ENCODE peak calls at places on chromosomes 6 and 20, in four cellular contexts. I, U, Q and O are unnamed samples.

GRCh38 chr20:58233881-58234528 is 5.6 kb upstream of the ANKRD60 start:
- DNase-seq in I (no peak), U (peak), Q (no peak), O (peak)

GRCh38 chr6:54286141-54286540 is 22.1 kb upstream of the TINAG start:
- DNase-seq in I (no peak), U (no peak), Q (no peak), O (no peak)

GRCh38 chr20:46990017-46990810 is 95.6 kb downstream of the EYA2 start:
- DNase-seq in I (no peak), U (no peak), Q (no peak), O (no peak)

GRCh38 chr6:21999012-21999528 is 297.8 kb downstream of the PRL start:
- DNase-seq in I (no peak), U (no peak), Q (no peak), O (peak)

GRCh38 chr20:35012227-35013069 is 56.8 kb downstream of the MYH7B start:
- DNase-seq in I (no peak), U (no peak), Q (no peak), O (peak)

GRCh38 chr6:15230827-15231226 is 15.0 kb upstream of the JARID2 start:
- DNase-seq in I (no peak), U (no peak), Q (no peak), O (no peak)

GRCh38 chr6:63644668-63645326 is 9.2 kb downstream of the PHF3 start:
- DNase-seq in I (no peak), U (no peak), Q (no peak), O (no peak)

GRCh38 chr6:3568396-3569082 is 111.7 kb upstream of the SLC22A23 start:
- DNase-seq in I (no peak), U (no peak), Q (no peak), O (no peak)

GRCh38 chr6:90654166-90654565 is 67.3 kb upstream of the MAP3K7 start:
- DNase-seq in I (no peak), U (no peak), Q (no peak), O (no peak)

GRCh38 chr20:35610833-35611427 is 4.7 kb upstream of the SPAG4 start:
- DNase-seq in I (no peak), U (no peak), Q (no peak), O (no peak)

GRCh38 chr6:57262901-57263694 is 41.0 kb upstream of the RAB23 start:
- DNase-seq in I (no peak), U (no peak), Q (no peak), O (no peak)

GRCh38 chr6:170294813-170295518 is 4.1 kb upstream of the DLL1 start:
- DNase-seq in I (no peak), U (no peak), Q (no peak), O (no peak)

GRCh38 chr6:140784573-140784972 is 1348.2 kb upstream of the GJE1 start:
- DNase-seq in I (no peak), U (no peak), Q (no peak), O (no peak)

GRCh38 chr6:143673638-143674037 is 4.1 kb upstream of the PHACTR2 start:
- DNase-seq in I (peak), U (no peak), Q (no peak), O (peak)

GRCh38 chr6:160996316-160996715 is 4.7 kb downstream of the MAP3K4 start:
- DNase-seq in I (no peak), U (no peak), Q (no peak), O (no peak)

GRCh38 chr6:21305827-21306469 is 287.6 kb upstream of the SOX4 start:
- DNase-seq in I (no peak), U (no peak), Q (no peak), O (no peak)

GRCh38 chr20:24765316-24766142 is 183.5 kb upstream of the CST7 start:
- DNase-seq in I (no peak), U (no peak), Q (no peak), O (no peak)

GRCh38 chr6:165486183-165487137 is 176.6 kb downstream of the PDE10A start:
- DNase-seq in I (no peak), U (no peak), Q (no peak), O (peak)

GRCh38 chr6:2448826-2449571 is 203.6 kb upstream of the GMDS start:
- DNase-seq in I (no peak), U (no peak), Q (peak), O (peak)

GRCh38 chr6:160398674-160399271 is 50.6 kb downstream of the SLC22A3 start:
- DNase-seq in I (no peak), U (no peak), Q (peak), O (no peak)

GRCh38 chr6:105836889-105837288 is 249.2 kb upstream of the PRDM1 start:
- DNase-seq in I (no peak), U (no peak), Q (no peak), O (no peak)

GRCh38 chr20:33419140-33419974 is 18.0 kb upstream of the CDK5RAP1 start:
- DNase-seq in I (no peak), U (no peak), Q (no peak), O (no peak)

GRCh38 chr6:28941681-28942448 is 18.1 kb upstream of the TRIM27 start:
- DNase-seq in I (no peak), U (no peak), Q (no peak), O (peak)

GRCh38 chr6:76052314-76052713 is 20.1 kb downstream of the IMPG1 start:
- DNase-seq in I (no peak), U (no peak), Q (no peak), O (no peak)

GRCh38 chr20:833121-833449 is 430 bp upstream of the FAM110A start:
- DNase-seq in I (no peak), U (no peak), Q (no peak), O (no peak)

GRCh38 chr6:158817298-158818007 is 1.7 kb downstream of the EZR start:
- DNase-seq in I (peak), U (peak), Q (peak), O (peak)

GRCh38 chr6:158815915-158816314 is 3.3 kb downstream of the EZR start:
- DNase-seq in I (no peak), U (no peak), Q (no peak), O (no peak)

GRCh38 chr6:158818008-158818579 is 1.1 kb downstream of the EZR start:
- DNase-seq in I (peak), U (peak), Q (peak), O (peak)

GRCh38 chr6:158815379-158815724 is 3.8 kb downstream of the EZR start:
- DNase-seq in I (no peak), U (no peak), Q (no peak), O (no peak)

DNA sequence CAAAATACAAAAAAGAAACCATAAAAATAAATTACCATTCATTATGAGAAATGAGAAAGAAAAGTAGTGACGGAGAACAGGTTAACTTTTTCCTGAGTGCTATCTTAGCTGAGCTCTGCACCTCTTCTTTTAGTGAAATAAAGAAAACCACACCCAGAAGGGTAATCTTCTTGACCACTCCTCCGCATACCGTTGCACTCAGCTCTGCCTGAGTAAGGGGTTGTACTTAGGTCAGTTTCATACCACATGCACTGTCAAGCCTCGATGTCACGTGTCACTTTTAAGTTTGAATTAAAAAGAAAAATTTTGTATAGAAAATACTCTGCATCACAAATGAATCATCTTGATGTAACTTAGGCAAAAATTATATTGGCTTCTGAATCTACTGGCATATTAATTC is 2.8 kb downstream of the EZR start:
- DNase-seq in I (no peak), U (no peak), Q (peak), O (no peak)
- H3K27ac ChIP-seq in I (peak), U (peak), Q (peak), O (no peak)

GRCh38 chr6:149107973-149108372 is 209.5 kb upstream of the TAB2 start:
- DNase-seq in I (no peak), U (no peak), Q (no peak), O (no peak)
- H3K27ac ChIP-seq in I (no peak), U (no peak), Q (no peak), O (no peak)

GRCh38 chr6:128882991-128883571 is at the start of gene LAMA2:
- DNase-seq in I (peak), U (no peak), Q (no peak), O (peak)

GRCh38 chr6:128892079-128892478 is 9.1 kb downstream of the LAMA2 start:
- DNase-seq in I (no peak), U (no peak), Q (no peak), O (no peak)

GRCh38 chr6:128885381-128885780 is 2.4 kb downstream of the LAMA2 start:
- DNase-seq in I (no peak), U (no peak), Q (no peak), O (no peak)

GRCh38 chr6:128889870-128890269 is 6.9 kb downstream of the LAMA2 start:
- DNase-seq in I (no peak), U (no peak), Q (no peak), O (no peak)

DNA sequence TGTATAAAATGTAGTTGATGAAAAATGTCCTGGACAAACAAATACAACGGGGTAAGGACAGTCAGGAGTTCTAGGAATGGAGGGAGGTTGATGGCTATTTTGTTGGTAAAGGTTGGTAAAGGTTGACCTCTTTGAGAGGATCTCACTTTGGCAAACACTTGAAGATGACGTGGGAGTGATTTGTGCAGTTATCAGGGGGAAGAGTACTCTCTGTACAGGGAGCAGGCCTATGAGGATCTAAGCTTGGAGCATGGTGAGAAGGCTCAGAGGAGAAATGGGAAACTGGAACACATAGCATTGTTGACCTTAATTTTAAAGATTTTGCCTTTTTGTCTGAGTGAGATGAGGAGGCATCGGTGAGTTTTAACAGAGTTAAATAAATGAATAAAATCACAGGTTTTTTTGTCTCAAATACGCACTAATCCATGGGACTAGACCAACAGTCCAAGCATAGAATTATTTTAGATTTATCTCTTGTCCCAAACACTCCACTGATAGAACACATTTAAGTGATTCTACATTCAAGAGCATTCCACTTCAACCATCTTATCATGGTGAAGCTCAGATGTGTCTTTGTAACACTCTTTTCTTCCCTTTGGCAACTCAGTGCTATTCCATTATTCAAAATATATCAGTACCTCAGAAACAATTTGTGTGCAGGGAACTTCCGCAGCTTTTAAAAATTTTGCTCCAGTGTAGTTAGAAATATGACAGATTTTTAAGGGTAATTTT is 5.7 kb downstream of the LAMA2 start:
- DNase-seq in I (no peak), U (no peak), Q (no peak), O (no peak)
- H3K27ac ChIP-seq in I (no peak), U (no peak), Q (no peak), O (no peak)

DNA sequence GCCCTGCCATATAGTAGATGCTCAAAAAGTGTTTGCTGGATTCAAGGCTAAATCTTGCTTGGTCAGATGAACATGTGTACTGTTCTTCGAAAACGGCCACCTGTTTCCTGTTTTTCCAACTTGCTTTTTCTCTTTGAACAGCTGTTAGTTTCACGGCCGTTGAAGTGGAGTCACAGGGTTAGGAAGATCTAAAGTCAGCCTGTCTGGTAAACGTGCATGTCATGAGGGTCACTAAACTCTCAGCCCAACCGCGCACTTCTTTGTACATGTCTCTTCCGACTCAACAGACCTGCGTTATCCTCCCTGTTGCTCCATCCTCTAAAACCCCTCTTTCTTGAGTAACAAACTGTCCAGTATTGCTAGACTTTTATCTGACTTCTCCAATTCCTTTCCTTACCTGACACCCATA is 93.2 kb upstream of the MAN1A1 start:
- DNase-seq in I (no peak), U (no peak), Q (peak), O (peak)
- H3K27ac ChIP-seq in I (peak), U (no peak), Q (peak), O (peak)